ENCODE peak calls at places on chromosome 4, in five cellular contexts. One of them, this sample, is unnamed.

GRCh38 chr4:145487626-145488025 is 6.0 kb downstream of the SMAD1 start:
- DNase-seq in heart right ventricle: no peak
- DNase-seq in fibroblast of pulmonary artery: no peak
- DNase-seq in H7: no peak
- DNase-seq in dorsolateral prefrontal cortex: no peak
- DNase-seq in this sample: peak

GRCh38 chr4:68283095-68283494 is 37.6 kb upstream of the TMPRSS11B start:
- DNase-seq in dorsolateral prefrontal cortex: no peak
- DNase-seq in fibroblast of pulmonary artery: no peak
- DNase-seq in heart right ventricle: no peak
- DNase-seq in H7: no peak
- DNase-seq in this sample: no peak

GRCh38 chr4:152106113-152106763 is 345.4 kb upstream of the GATB start:
- DNase-seq in fibroblast of pulmonary artery: peak
- DNase-seq in dorsolateral prefrontal cortex: peak
- DNase-seq in H7: no peak
- DNase-seq in heart right ventricle: peak
- DNase-seq in this sample: no peak

GRCh38 chr4:128393111-128393704 is 105.6 kb upstream of the PGRMC2 start:
- DNase-seq in heart right ventricle: peak
- DNase-seq in H7: no peak
- DNase-seq in dorsolateral prefrontal cortex: no peak
- DNase-seq in fibroblast of pulmonary artery: peak
- DNase-seq in this sample: no peak

GRCh38 chr4:39544580-39545315 is 17.5 kb upstream of the UGDH start:
- DNase-seq in fibroblast of pulmonary artery: no peak
- DNase-seq in H7: no peak
- DNase-seq in dorsolateral prefrontal cortex: no peak
- DNase-seq in heart right ventricle: no peak
- DNase-seq in this sample: no peak

GRCh38 chr4:144712775-144713174 is 66.8 kb downstream of the HHIP start:
- DNase-seq in heart right ventricle: no peak
- DNase-seq in H7: no peak
- DNase-seq in dorsolateral prefrontal cortex: no peak
- DNase-seq in fibroblast of pulmonary artery: no peak
- DNase-seq in this sample: no peak

GRCh38 chr4:161364681-161365080 is 799.1 kb downstream of the FSTL5 start:
- DNase-seq in fibroblast of pulmonary artery: no peak
- DNase-seq in heart right ventricle: no peak
- DNase-seq in dorsolateral prefrontal cortex: no peak
- DNase-seq in H7: no peak
- DNase-seq in this sample: no peak

GRCh38 chr4:48180234-48180633 is 46.2 kb upstream of the TXK start:
- DNase-seq in H7: no peak
- DNase-seq in heart right ventricle: no peak
- DNase-seq in fibroblast of pulmonary artery: peak
- DNase-seq in dorsolateral prefrontal cortex: no peak
- DNase-seq in this sample: no peak

GRCh38 chr4:147334478-147334877 is 146.4 kb upstream of the EDNRA start:
- DNase-seq in heart right ventricle: no peak
- DNase-seq in H7: no peak
- DNase-seq in fibroblast of pulmonary artery: peak
- DNase-seq in dorsolateral prefrontal cortex: no peak
- DNase-seq in this sample: no peak

GRCh38 chr4:150318971-150319370 is 240.7 kb downstream of the DCLK2 start:
- DNase-seq in dorsolateral prefrontal cortex: no peak
- DNase-seq in H7: no peak
- DNase-seq in fibroblast of pulmonary artery: no peak
- DNase-seq in heart right ventricle: no peak
- DNase-seq in this sample: no peak

GRCh38 chr4:2462218-2462991 is 6.5 kb upstream of the RNF4 start:
- DNase-seq in fibroblast of pulmonary artery: peak
- DNase-seq in heart right ventricle: peak
- DNase-seq in dorsolateral prefrontal cortex: peak
- DNase-seq in H7: peak
- DNase-seq in this sample: peak

GRCh38 chr4:136505020-136505419 is 1027.3 kb downstream of the PCDH18 start:
- DNase-seq in heart right ventricle: no peak
- DNase-seq in dorsolateral prefrontal cortex: no peak
- DNase-seq in fibroblast of pulmonary artery: peak
- DNase-seq in H7: no peak
- DNase-seq in this sample: no peak

GRCh38 chr4:161143375-161143774 is 1020.4 kb downstream of the FSTL5 start:
- DNase-seq in heart right ventricle: no peak
- DNase-seq in H7: no peak
- DNase-seq in dorsolateral prefrontal cortex: no peak
- DNase-seq in fibroblast of pulmonary artery: no peak
- DNase-seq in this sample: no peak

GRCh38 chr4:11182031-11182430 is 246.7 kb downstream of the HS3ST1 start:
- DNase-seq in dorsolateral prefrontal cortex: no peak
- DNase-seq in H7: no peak
- DNase-seq in fibroblast of pulmonary artery: no peak
- DNase-seq in heart right ventricle: no peak
- DNase-seq in this sample: no peak

GRCh38 chr4:1445716-1446445 is 39.6 kb upstream of the NKX1-1 start:
- DNase-seq in heart right ventricle: no peak
- DNase-seq in dorsolateral prefrontal cortex: no peak
- DNase-seq in fibroblast of pulmonary artery: no peak
- DNase-seq in H7: peak
- DNase-seq in this sample: no peak

GRCh38 chr4:73944061-73944875 is 37.6 kb downstream of the PF4 start:
- DNase-seq in fibroblast of pulmonary artery: peak
- DNase-seq in H7: peak
- DNase-seq in heart right ventricle: peak
- DNase-seq in dorsolateral prefrontal cortex: no peak
- DNase-seq in this sample: no peak

GRCh38 chr4:108010167-108010566 is 20.5 kb downstream of the HADH start:
- DNase-seq in heart right ventricle: no peak
- DNase-seq in H7: no peak
- DNase-seq in dorsolateral prefrontal cortex: no peak
- DNase-seq in fibroblast of pulmonary artery: peak
- DNase-seq in this sample: no peak

GRCh38 chr4:122364700-122365404 is 14.0 kb upstream of the ADAD1 start:
- DNase-seq in dorsolateral prefrontal cortex: no peak
- DNase-seq in fibroblast of pulmonary artery: no peak
- DNase-seq in heart right ventricle: no peak
- DNase-seq in H7: no peak
- DNase-seq in this sample: no peak

GRCh38 chr4:48742412-48742811 is 37.7 kb downstream of the FRYL start:
- DNase-seq in dorsolateral prefrontal cortex: no peak
- DNase-seq in heart right ventricle: no peak
- DNase-seq in H7: no peak
- DNase-seq in fibroblast of pulmonary artery: no peak
- DNase-seq in this sample: no peak

DNA sequence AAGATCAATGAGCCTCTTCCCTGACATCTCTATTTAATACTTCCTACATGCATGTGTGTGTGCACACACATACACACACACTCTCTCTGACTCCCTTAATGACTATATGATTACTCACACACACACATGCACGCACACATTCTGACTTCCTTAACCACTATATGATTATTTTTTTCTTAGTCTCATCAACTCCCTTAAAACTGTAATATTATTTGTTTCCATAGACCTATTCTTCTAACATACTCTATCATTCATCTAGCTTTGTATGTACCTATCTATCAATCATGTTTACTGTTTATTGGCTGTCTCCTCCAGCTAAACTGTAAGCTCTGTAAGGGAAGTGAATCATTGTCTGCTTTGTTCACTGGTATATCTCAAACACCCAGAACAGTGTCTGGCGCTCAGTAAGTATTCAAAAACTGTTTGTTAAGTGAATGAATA is 236.6 kb downstream of the RASL11B start:
- DNase-seq in dorsolateral prefrontal cortex: no peak
- DNase-seq in H7: no peak
- DNase-seq in heart right ventricle: no peak
- DNase-seq in fibroblast of pulmonary artery: peak
- DNase-seq in this sample: no peak
- H3K4me3 ChIP-seq in dorsolateral prefrontal cortex: no peak
- H3K4me3 ChIP-seq in H7: no peak
- H3K4me3 ChIP-seq in heart right ventricle: no peak
- H3K4me3 ChIP-seq in fibroblast of pulmonary artery: no peak
- H3K4me3 ChIP-seq in this sample: no peak

GRCh38 chr4:24471623-24472510 is 112.5 kb downstream of the DHX15 start:
- DNase-seq in dorsolateral prefrontal cortex: peak
- DNase-seq in H7: peak
- DNase-seq in heart right ventricle: peak
- DNase-seq in fibroblast of pulmonary artery: no peak
- DNase-seq in this sample: no peak
- H3K4me3 ChIP-seq in dorsolateral prefrontal cortex: peak
- H3K4me3 ChIP-seq in H7: peak
- H3K4me3 ChIP-seq in heart right ventricle: peak
- H3K4me3 ChIP-seq in fibroblast of pulmonary artery: peak
- H3K4me3 ChIP-seq in this sample: peak

GRCh38 chr4:36312511-36312910 is 31.1 kb downstream of the DTHD1 start:
- DNase-seq in fibroblast of pulmonary artery: no peak
- DNase-seq in H7: no peak
- DNase-seq in dorsolateral prefrontal cortex: no peak
- DNase-seq in heart right ventricle: no peak
- DNase-seq in this sample: no peak

GRCh38 chr4:36308150-36308549 is 26.7 kb downstream of the DTHD1 start:
- DNase-seq in H7: no peak
- DNase-seq in heart right ventricle: no peak
- DNase-seq in dorsolateral prefrontal cortex: no peak
- DNase-seq in fibroblast of pulmonary artery: no peak
- DNase-seq in this sample: no peak

GRCh38 chr4:36313687-36314086 is 32.3 kb downstream of the DTHD1 start:
- DNase-seq in heart right ventricle: no peak
- DNase-seq in H7: no peak
- DNase-seq in fibroblast of pulmonary artery: no peak
- DNase-seq in dorsolateral prefrontal cortex: no peak
- DNase-seq in this sample: no peak

GRCh38 chr4:36310237-36310636 is 28.8 kb downstream of the DTHD1 start:
- DNase-seq in fibroblast of pulmonary artery: no peak
- DNase-seq in H7: no peak
- DNase-seq in heart right ventricle: no peak
- DNase-seq in dorsolateral prefrontal cortex: no peak
- DNase-seq in this sample: no peak

DNA sequence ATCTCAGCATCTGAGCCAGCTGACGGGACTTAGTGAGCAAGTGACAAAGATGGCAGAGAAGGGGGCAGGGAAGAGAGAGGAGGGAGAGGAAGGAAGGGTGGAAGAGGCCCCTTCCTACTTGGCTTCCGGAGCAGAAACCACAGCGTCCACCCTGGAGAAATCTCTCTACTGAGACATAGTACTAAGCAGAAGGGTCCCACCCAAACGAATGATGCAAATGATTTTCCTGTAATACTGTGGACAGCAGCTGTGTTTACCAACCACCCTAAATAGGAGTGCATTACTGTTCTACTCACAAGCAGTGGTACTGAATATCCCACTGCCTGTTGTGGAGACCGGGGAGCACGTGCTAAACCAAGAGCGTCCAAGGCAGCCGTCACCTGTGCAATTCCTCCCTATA is 29.4 kb downstream of the DTHD1 start:
- DNase-seq in dorsolateral prefrontal cortex: no peak
- DNase-seq in fibroblast of pulmonary artery: no peak
- DNase-seq in heart right ventricle: peak
- DNase-seq in H7: no peak
- DNase-seq in this sample: no peak
- H3K4me3 ChIP-seq in dorsolateral prefrontal cortex: no peak
- H3K4me3 ChIP-seq in fibroblast of pulmonary artery: no peak
- H3K4me3 ChIP-seq in heart right ventricle: no peak
- H3K4me3 ChIP-seq in H7: no peak
- H3K4me3 ChIP-seq in this sample: no peak

GRCh38 chr4:114361249-114361648 is 237.4 kb upstream of the UGT8 start:
- DNase-seq in dorsolateral prefrontal cortex: no peak
- DNase-seq in H7: no peak
- DNase-seq in fibroblast of pulmonary artery: no peak
- DNase-seq in heart right ventricle: no peak
- DNase-seq in this sample: no peak

GRCh38 chr4:114365591-114365990 is 233.0 kb upstream of the UGT8 start:
- DNase-seq in heart right ventricle: no peak
- DNase-seq in H7: no peak
- DNase-seq in dorsolateral prefrontal cortex: no peak
- DNase-seq in fibroblast of pulmonary artery: no peak
- DNase-seq in this sample: no peak

GRCh38 chr4:114366368-114366767 is 232.2 kb upstream of the UGT8 start:
- DNase-seq in dorsolateral prefrontal cortex: no peak
- DNase-seq in fibroblast of pulmonary artery: no peak
- DNase-seq in heart right ventricle: no peak
- DNase-seq in H7: no peak
- DNase-seq in this sample: no peak

GRCh38 chr4:114368751-114369150 is 229.9 kb upstream of the UGT8 start:
- DNase-seq in heart right ventricle: no peak
- DNase-seq in dorsolateral prefrontal cortex: no peak
- DNase-seq in fibroblast of pulmonary artery: no peak
- DNase-seq in H7: no peak
- DNase-seq in this sample: no peak

GRCh38 chr4:114364857-114365256 is 233.8 kb upstream of the UGT8 start:
- DNase-seq in fibroblast of pulmonary artery: peak
- DNase-seq in H7: no peak
- DNase-seq in dorsolateral prefrontal cortex: no peak
- DNase-seq in heart right ventricle: peak
- DNase-seq in this sample: no peak
- H3K4me3 ChIP-seq in fibroblast of pulmonary artery: no peak
- H3K4me3 ChIP-seq in H7: no peak
- H3K4me3 ChIP-seq in dorsolateral prefrontal cortex: no peak
- H3K4me3 ChIP-seq in heart right ventricle: no peak
- H3K4me3 ChIP-seq in this sample: no peak

GRCh38 chr4:27360651-27361347 is 500.2 kb downstream of the STIM2 start:
- DNase-seq in dorsolateral prefrontal cortex: peak
- DNase-seq in heart right ventricle: peak
- DNase-seq in fibroblast of pulmonary artery: peak
- DNase-seq in H7: no peak
- DNase-seq in this sample: no peak

GRCh38 chr4:27357283-27357682 is 496.6 kb downstream of the STIM2 start:
- DNase-seq in H7: peak
- DNase-seq in dorsolateral prefrontal cortex: no peak
- DNase-seq in heart right ventricle: no peak
- DNase-seq in fibroblast of pulmonary artery: peak
- DNase-seq in this sample: no peak

DNA sequence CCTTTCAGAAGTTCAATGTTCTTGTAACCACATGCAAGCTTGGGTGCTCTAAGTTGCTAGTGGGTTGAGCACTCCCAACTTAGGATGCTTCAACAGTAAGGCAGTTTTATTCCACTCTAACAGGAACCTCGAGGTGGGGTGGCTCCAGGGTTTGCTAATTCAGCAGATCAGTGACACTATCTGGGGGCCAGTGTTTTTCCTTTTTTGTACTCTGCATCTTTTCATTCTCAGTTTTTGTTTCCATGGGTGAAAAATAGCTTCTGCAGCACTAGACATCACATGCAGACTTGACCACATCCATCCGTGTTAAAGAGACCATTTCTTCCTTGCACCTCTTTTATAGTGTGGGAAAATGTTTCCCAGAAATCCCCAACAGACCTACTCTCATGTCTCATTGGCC is 497.6 kb downstream of the STIM2 start:
- DNase-seq in H7: no peak
- DNase-seq in dorsolateral prefrontal cortex: no peak
- DNase-seq in fibroblast of pulmonary artery: no peak
- DNase-seq in heart right ventricle: no peak
- DNase-seq in this sample: no peak
- H3K4me3 ChIP-seq in H7: no peak
- H3K4me3 ChIP-seq in dorsolateral prefrontal cortex: no peak
- H3K4me3 ChIP-seq in fibroblast of pulmonary artery: no peak
- H3K4me3 ChIP-seq in heart right ventricle: no peak
- H3K4me3 ChIP-seq in this sample: no peak

This sample was measured in OCI-LY7.